ENCODE peak calls at places on chromosomes 12 and 14, in nine cellular contexts. U, K, S, F, O, G, Z, T and E are unnamed samples.

GRCh38 chr14:88868558-88869159 is 44.2 kb downstream of the TTC8 start:
- DNase-seq in U (peak; percentile 30), K (no peak), S (peak; percentile 52), F (no peak), O (no peak), G (no peak), Z (peak; percentile 6), T (no peak), E (no peak)

GRCh38 chr12:93846936-93847516 is 169.9 kb downstream of the CRADD start:
- DNase-seq in U (no peak), K (no peak), S (no peak), F (no peak), O (no peak), G (no peak), Z (no peak), T (no peak), E (no peak)

GRCh38 chr12:113040722-113041168 is 15.8 kb upstream of the DTX1 start:
- DNase-seq in U (peak; percentile 92), K (peak; percentile 87), S (peak; percentile 93), F (peak; percentile 95), O (peak; percentile 86), G (no peak), Z (no peak), T (no peak), E (no peak)

GRCh38 chr14:105894125-105894977 is 368.0 kb downstream of the TMEM121 start:
- DNase-seq in U (no peak), K (peak; percentile 27), S (no peak), F (no peak), O (peak; percentile 21), G (peak; percentile 46), Z (peak; percentile 0), T (no peak), E (no peak)

GRCh38 chr14:80150301-80150700 is 61.0 kb downstream of the DIO2 start:
- DNase-seq in U (no peak), K (no peak), S (no peak), F (no peak), O (no peak), G (no peak), Z (no peak), T (no peak), E (no peak)

GRCh38 chr14:81172353-81172752 is 48.4 kb downstream of the GTF2A1 start:
- DNase-seq in U (no peak), K (no peak), S (peak; percentile 28), F (no peak), O (no peak), G (no peak), Z (no peak), T (no peak), E (no peak)

GRCh38 chr12:69015017-69015416 is 82.0 kb upstream of the CPM start:
- DNase-seq in U (no peak), K (no peak), S (no peak), F (no peak), O (no peak), G (no peak), Z (no peak), T (no peak), E (no peak)

GRCh38 chr14:72476657-72477499 is 417.0 kb downstream of the DPF3 start:
- DNase-seq in U (peak; percentile 28), K (no peak), S (peak; percentile 98), F (peak; percentile 62), O (no peak), G (no peak), Z (peak; percentile 79), T (no peak), E (no peak)

GRCh38 chr14:44782775-44783238 is 178.9 kb downstream of the KLHL28 start:
- DNase-seq in U (no peak), K (no peak), S (peak; percentile 13), F (no peak), O (no peak), G (no peak), Z (no peak), T (no peak), E (no peak)

GRCh38 chr14:74488788-74489397 is 4.2 kb downstream of the NPC2 start:
- DNase-seq in U (peak; percentile 60), K (no peak), S (peak; percentile 70), F (no peak), O (no peak), G (no peak), Z (no peak), T (no peak), E (no peak)

GRCh38 chr12:79547044-79547734 is 143.6 kb downstream of the PAWR start:
- DNase-seq in U (peak; percentile 91), K (no peak), S (peak; percentile 82), F (no peak), O (no peak), G (no peak), Z (no peak), T (peak; percentile 16), E (no peak)

GRCh38 chr12:109760930-109761630 is 47.5 kb downstream of the FAM222A start:
- DNase-seq in U (no peak), K (peak; percentile 20), S (no peak), F (no peak), O (peak; percentile 36), G (no peak), Z (no peak), T (no peak), E (no peak)

GRCh38 chr12:79012616-79013015 is 148.0 kb downstream of the SYT1 start:
- DNase-seq in U (no peak), K (no peak), S (no peak), F (no peak), O (no peak), G (no peak), Z (no peak), T (no peak), E (no peak)

GRCh38 chr12:47982311-47982710 is 18.9 kb downstream of the TMEM106C start:
- DNase-seq in U (no peak), K (no peak), S (no peak), F (no peak), O (no peak), G (peak; percentile 59), Z (no peak), T (no peak), E (no peak)

GRCh38 chr14:90543876-90544275 is 147.0 kb downstream of the CALM1 start:
- DNase-seq in U (no peak), K (no peak), S (no peak), F (no peak), O (peak; percentile 27), G (peak; percentile 39), Z (no peak), T (no peak), E (no peak)

GRCh38 chr12:98653866-98654493 is 8.9 kb downstream of the APAF1 start:
- DNase-seq in U (peak; percentile 39), K (no peak), S (peak; percentile 85), F (no peak), O (no peak), G (no peak), Z (peak; percentile 42), T (no peak), E (no peak)

GRCh38 chr14:71165121-71165574 is 257.9 kb downstream of the PCNX1 start:
- DNase-seq in U (no peak), K (no peak), S (no peak), F (no peak), O (no peak), G (peak; percentile 73), Z (no peak), T (peak; percentile 5), E (no peak)

GRCh38 chr12:4147051-4147481 is 126.5 kb upstream of the CCND2 start:
- DNase-seq in U (no peak), K (no peak), S (no peak), F (no peak), O (no peak), G (no peak), Z (no peak), T (no peak), E (no peak)

GRCh38 chr12:8695116-8695515 is 2.7 kb upstream of the RIMKLB start:
- DNase-seq in U (no peak), K (no peak), S (no peak), F (no peak), O (no peak), G (no peak), Z (no peak), T (no peak), E (no peak)

GRCh38 chr12:97940629-97941028 is 478.0 kb downstream of the RMST start:
- DNase-seq in U (no peak), K (no peak), S (no peak), F (no peak), O (no peak), G (no peak), Z (no peak), T (no peak), E (no peak)

GRCh38 chr14:70002589-70003240 is 123.5 kb downstream of the SMOC1 start:
- DNase-seq in U (no peak), K (no peak), S (peak; percentile 96), F (no peak), O (no peak), G (no peak), Z (no peak), T (no peak), E (no peak)

GRCh38 chr12:4441355-4442330 is 4.0 kb downstream of the FGF6 start:
- DNase-seq in U (no peak), K (peak; percentile 79), S (peak; percentile 61), F (no peak), O (no peak), G (peak; percentile 48), Z (no peak), T (peak; percentile 33), E (no peak)

GRCh38 chr12:32134144-32134888 is 27.7 kb downstream of the BICD1 start:
- DNase-seq in U (no peak), K (no peak), S (peak; percentile 51), F (no peak), O (no peak), G (no peak), Z (peak; percentile 51), T (no peak), E (no peak)

GRCh38 chr14:103078420-103078749 is 5.6 kb upstream of the LBHD2 start:
- DNase-seq in U (peak; percentile 72), K (peak; percentile 87), S (peak; percentile 88), F (peak; percentile 87), O (peak; percentile 88), G (peak; percentile 92), Z (peak; percentile 85), T (peak; percentile 69), E (peak; percentile 59)
- TF ChIP-seq CTCF in U (peak; percentile 77), K (peak; percentile 68), S (peak; percentile 87), F (peak; percentile 76), O (peak; percentile 68), G (peak; percentile 80), Z (peak; percentile 87), T (peak; percentile 74), E (peak; percentile 77)

GRCh38 chr14:52013984-52014600 is 24.7 kb downstream of the RTRAF start:
- DNase-seq in U (no peak), K (peak; percentile 54), S (no peak), F (no peak), O (no peak), G (no peak), Z (no peak), T (peak; percentile 14), E (peak; percentile 54)
- TF ChIP-seq CTCF in U (no peak), K (no peak), S (peak; percentile 43), F (no peak), O (no peak), G (no peak), Z (peak; percentile 35), T (no peak), E (peak; percentile 50)

GRCh38 chr12:67457799-67458680 is 188.9 kb downstream of the CAND1 start:
- DNase-seq in U (no peak), K (no peak), S (peak; percentile 36), F (no peak), O (no peak), G (no peak), Z (peak; percentile 14), T (no peak), E (no peak)
- TF ChIP-seq CTCF in U (no peak), K (peak; percentile 36), S (peak; percentile 62), F (peak; percentile 57), O (peak; percentile 31), G (peak; percentile 26), Z (no peak), T (peak; percentile 24), E (peak; percentile 32)

GRCh38 chr12:46354111-46354798 is 18.3 kb downstream of the SLC38A2 start:
- DNase-seq in U (no peak), K (no peak), S (peak; percentile 22), F (no peak), O (no peak), G (no peak), Z (no peak), T (no peak), E (no peak)
- TF ChIP-seq CTCF in U (no peak), K (peak; percentile 8), S (peak; percentile 36), F (peak; percentile 28), O (peak; percentile 10), G (peak; percentile 25), Z (no peak), T (no peak), E (no peak)